ENCODE peak calls at places on chromosomes 12 and 14, in six cellular contexts. E is activated CD8-positive, alpha-beta memory T cell treated with anti-CD3 and anti-CD28 coated beads for 1 hour; Q is lung; F is neural progenitor cell; N is cardiac septum; Z is caudate nucleus. P is an unnamed sample.

GRCh38 chr12:113154351-113154973 is 4.9 kb downstream of the CFAP73 start:
- DNase-seq in Z (peak; percentile 73), F (peak; percentile 86), E (no peak), N (no peak), Q (no peak), P (peak; percentile 68)

GRCh38 chr14:77043984-77044485 is 15.5 kb upstream of the IRF2BPL start:
- DNase-seq in N (no peak), F (no peak), E (no peak), Z (no peak), Q (no peak), P (no peak)

GRCh38 chr14:99322731-99323599 is 51.0 kb upstream of the BCL11B start:
- DNase-seq in Q (peak; percentile 18), Z (no peak), N (no peak), F (no peak), E (no peak), P (no peak)

GRCh38 chr12:49264466-49264872 is 413 bp upstream of the TUBA1C start:
- DNase-seq in Q (no peak), F (peak; percentile 59), E (no peak), Z (no peak), N (no peak), P (no peak)

GRCh38 chr14:102824832-102825231 is 47.6 kb downstream of the TRAF3 start:
- DNase-seq in Z (no peak), E (no peak), F (no peak), Q (no peak), N (peak; percentile 79), P (no peak)

GRCh38 chr12:85575115-85576096 is 260.8 kb downstream of the RASSF9 start:
- DNase-seq in Z (no peak), N (no peak), F (peak; percentile 74), Q (no peak), E (no peak), P (no peak)

GRCh38 chr14:101922866-101923265 is 41.5 kb upstream of the DYNC1H1 start:
- DNase-seq in F (no peak), E (no peak), Q (no peak), Z (no peak), N (no peak), P (no peak)

GRCh38 chr14:24629521-24629920 is 4.5 kb downstream of the GZMB start:
- DNase-seq in Q (no peak), N (no peak), F (no peak), Z (no peak), E (no peak), P (no peak)

GRCh38 chr14:27845241-27845850 is 921.2 kb upstream of the FOXG1 start:
- DNase-seq in Q (no peak), Z (no peak), E (no peak), F (no peak), N (no peak), P (no peak)

GRCh38 chr14:73591690-73592448 is at the start of gene ACOT4:
- DNase-seq in Z (peak; percentile 10), N (no peak), E (no peak), F (peak; percentile 50), Q (peak; percentile 40), P (peak; percentile 61)

GRCh38 chr12:80509781-80510556 is 65.9 kb downstream of the PTPRQ start:
- DNase-seq in Z (no peak), E (no peak), Q (no peak), N (no peak), F (no peak), P (no peak)

GRCh38 chr12:104063712-104064030 is 660 bp upstream of the HCFC2 start:
- DNase-seq in N (no peak), Q (no peak), Z (no peak), F (no peak), E (no peak), P (no peak)

GRCh38 chr12:114668151-114668891 is 15.7 kb downstream of the TBX3 start:
- DNase-seq in E (no peak), F (peak; percentile 91), Q (peak; percentile 66), N (peak; percentile 83), Z (peak; percentile 23), P (peak; percentile 90)

GRCh38 chr12:6871052-6871957 is 1.8 kb downstream of the SPSB2 start:
- DNase-seq in E (no peak), N (no peak), F (peak; percentile 13), Q (no peak), Z (no peak), P (no peak)

GRCh38 chr12:2360630-2361170 is 307.9 kb downstream of the CACNA1C start:
- DNase-seq in E (no peak), N (no peak), Z (no peak), F (no peak), Q (no peak), P (no peak)

GRCh38 chr12:120012067-120012621 is 23.1 kb downstream of the BICDL1 start:
- DNase-seq in N (no peak), E (peak; percentile 72), Z (no peak), Q (no peak), F (peak; percentile 36), P (no peak)

GRCh38 chr12:121537814-121538698 is 42.8 kb downstream of the KDM2B start:
- DNase-seq in Z (no peak), Q (no peak), N (no peak), F (peak; percentile 72), E (no peak), P (no peak)

GRCh38 chr12:68106160-68106559 is 53.4 kb downstream of the IFNG start:
- DNase-seq in Z (no peak), E (no peak), N (no peak), Q (no peak), F (no peak), P (no peak)

GRCh38 chr12:62292761-62293446 is 32.7 kb downstream of the USP15 start:
- DNase-seq in N (no peak), E (no peak), Q (no peak), Z (no peak), F (no peak), P (no peak)

GRCh38 chr12:48812389-48812788 is 5.9 kb upstream of the CACNB3 start:
- DNase-seq in Q (no peak), Z (no peak), F (no peak), E (no peak), N (no peak), P (no peak)

GRCh38 chr12:48296586-48297396 is 53.9 kb downstream of the ZNF641 start:
- DNase-seq in Z (peak; percentile 78), N (peak; percentile 78), Q (peak; percentile 84), F (peak; percentile 88), E (peak; percentile 7), P (peak; percentile 84)

GRCh38 chr14:96363751-96364336 is 518 bp downstream of the GSKIP start:
- DNase-seq in Q (peak; percentile 60), E (no peak), F (peak; percentile 74), Z (peak; percentile 25), N (peak; percentile 77), P (peak; percentile 60)

GRCh38 chr14:21476526-21476924 is 234 bp downstream of the RAB2B start:
- DNase-seq in F (peak; percentile 85), E (no peak), N (peak; percentile 93), Q (peak; percentile 90), Z (peak; percentile 88), P (peak; percentile 90)

GRCh38 chr14:68084256-68084655 is 264.7 kb downstream of the RAD51B start:
- DNase-seq in Z (no peak), F (peak; percentile 47), Q (no peak), E (no peak), N (no peak), P (no peak)

GRCh38 chr14:74207943-74208342 is 31.3 kb upstream of the VSX2 start:
- DNase-seq in N (no peak), Q (no peak), F (peak; percentile 79), Z (no peak), E (no peak), P (no peak)

GRCh38 chr12:12717586-12718381 is 616 bp downstream of the CDKN1B start:
- DNase-seq in F (peak; percentile 57), E (no peak), Q (no peak), N (no peak), Z (no peak), P (peak; percentile 87)

GRCh38 chr12:113768850-113769249 is 197.3 kb downstream of the RBM19 start:
- DNase-seq in F (no peak), E (no peak), Z (no peak), N (no peak), Q (no peak), P (no peak)

GRCh38 chr14:75401356-75401755 is 26.5 kb upstream of the JDP2 start:
- DNase-seq in F (peak; percentile 83), Q (no peak), E (no peak), N (no peak), Z (no peak), P (no peak)

GRCh38 chr12:52499836-52500560 is 6.9 kb upstream of the KRT6A start:
- DNase-seq in E (no peak), Q (no peak), F (no peak), Z (no peak), N (no peak), P (no peak)

GRCh38 chr12:62683724-62684501 is 217.3 kb downstream of the MON2 start:
- DNase-seq in Z (peak; percentile 2), E (no peak), F (no peak), Q (peak; percentile 41), N (peak; percentile 81), P (no peak)

GRCh38 chr14:104037903-104038302 is 47.6 kb upstream of the ASPG start:
- DNase-seq in Z (no peak), Q (no peak), N (no peak), E (no peak), F (no peak), P (peak; percentile 23)

GRCh38 chr12:96107236-96107635 is 71.8 kb upstream of the LTA4H start:
- DNase-seq in Q (no peak), E (no peak), F (no peak), N (no peak), Z (no peak), P (no peak)

GRCh38 chr12:12897286-12897685 is 5.9 kb downstream of the GPRC5A start:
- DNase-seq in Q (no peak), F (no peak), N (no peak), E (no peak), Z (peak; percentile 8), P (no peak)

GRCh38 chr14:24179961-24180726 is 8.3 kb downstream of the REC8 start:
- DNase-seq in Z (no peak), Q (no peak), E (no peak), N (no peak), F (no peak), P (no peak)

P was measured in pancreas.